ENCODE peak calls at places on chromosomes 5 and 9, in ten cellular contexts. One of them, this sample, is unnamed.

GRCh38 chr5:123585871-123586270 is 73.9 kb downstream of the CSNK1G3 start:
- DNase-seq in EH: no peak
- DNase-seq in NCI-H446 treated with DMSO at 0.1 percent for 48 hours: no peak
- DNase-seq in A549: no peak
- DNase-seq in Calu3: no peak
- DNase-seq in NCI-H2081: no peak
- DNase-seq in amniotic stem cell: no peak
- DNase-seq in neural crest cell: no peak
- DNase-seq in activated T-cell treated with anti-CD3 and anti-CD28 coated beads, Interleukin-2, amount 50 U/mL, for 4 hours: no peak
- DNase-seq in iris pigment epithelial cell: peak
- DNase-seq in this sample: no peak

GRCh38 chr5:80193421-80193820 is 62.4 kb downstream of the SERINC5 start:
- DNase-seq in EH: no peak
- DNase-seq in NCI-H446 treated with DMSO at 0.1 percent for 48 hours: no peak
- DNase-seq in A549: no peak
- DNase-seq in Calu3: no peak
- DNase-seq in NCI-H2081: peak
- DNase-seq in amniotic stem cell: no peak
- DNase-seq in neural crest cell: no peak
- DNase-seq in activated T-cell treated with anti-CD3 and anti-CD28 coated beads, Interleukin-2, amount 50 U/mL, for 4 hours: no peak
- DNase-seq in iris pigment epithelial cell: no peak
- DNase-seq in this sample: no peak

GRCh38 chr5:65799857-65800256 is 77.9 kb downstream of the NLN start:
- DNase-seq in EH: no peak
- DNase-seq in NCI-H446 treated with DMSO at 0.1 percent for 48 hours: no peak
- DNase-seq in A549: no peak
- DNase-seq in Calu3: no peak
- DNase-seq in NCI-H2081: no peak
- DNase-seq in amniotic stem cell: no peak
- DNase-seq in neural crest cell: no peak
- DNase-seq in activated T-cell treated with anti-CD3 and anti-CD28 coated beads, Interleukin-2, amount 50 U/mL, for 4 hours: no peak
- DNase-seq in iris pigment epithelial cell: no peak
- DNase-seq in this sample: no peak

GRCh38 chr9:1804128-1804865 is 210.8 kb upstream of the SMARCA2 start:
- DNase-seq in EH: no peak
- DNase-seq in NCI-H446 treated with DMSO at 0.1 percent for 48 hours: no peak
- DNase-seq in A549: no peak
- DNase-seq in Calu3: no peak
- DNase-seq in NCI-H2081: no peak
- DNase-seq in amniotic stem cell: no peak
- DNase-seq in neural crest cell: no peak
- DNase-seq in activated T-cell treated with anti-CD3 and anti-CD28 coated beads, Interleukin-2, amount 50 U/mL, for 4 hours: no peak
- DNase-seq in iris pigment epithelial cell: no peak
- DNase-seq in this sample: no peak

GRCh38 chr5:109691248-109691574 is 1.5 kb downstream of the MAN2A1 start:
- DNase-seq in EH: no peak
- DNase-seq in NCI-H446 treated with DMSO at 0.1 percent for 48 hours: peak
- DNase-seq in A549: no peak
- DNase-seq in Calu3: no peak
- DNase-seq in NCI-H2081: peak
- DNase-seq in amniotic stem cell: no peak
- DNase-seq in neural crest cell: no peak
- DNase-seq in activated T-cell treated with anti-CD3 and anti-CD28 coated beads, Interleukin-2, amount 50 U/mL, for 4 hours: no peak
- DNase-seq in iris pigment epithelial cell: no peak
- DNase-seq in this sample: no peak

GRCh38 chr9:31736581-31737179 is 647.8 kb upstream of the ACO1 start:
- DNase-seq in EH: no peak
- DNase-seq in NCI-H446 treated with DMSO at 0.1 percent for 48 hours: no peak
- DNase-seq in A549: no peak
- DNase-seq in Calu3: no peak
- DNase-seq in NCI-H2081: peak
- DNase-seq in amniotic stem cell: no peak
- DNase-seq in neural crest cell: no peak
- DNase-seq in activated T-cell treated with anti-CD3 and anti-CD28 coated beads, Interleukin-2, amount 50 U/mL, for 4 hours: no peak
- DNase-seq in iris pigment epithelial cell: no peak
- DNase-seq in this sample: no peak

GRCh38 chr5:146130440-146131045 is 25.2 kb upstream of the PLAC8L1 start:
- DNase-seq in EH: peak
- DNase-seq in NCI-H446 treated with DMSO at 0.1 percent for 48 hours: no peak
- DNase-seq in A549: no peak
- DNase-seq in Calu3: no peak
- DNase-seq in NCI-H2081: peak
- DNase-seq in amniotic stem cell: no peak
- DNase-seq in neural crest cell: no peak
- DNase-seq in activated T-cell treated with anti-CD3 and anti-CD28 coated beads, Interleukin-2, amount 50 U/mL, for 4 hours: no peak
- DNase-seq in iris pigment epithelial cell: peak
- DNase-seq in this sample: no peak

GRCh38 chr5:36965179-36965578 is 88.6 kb downstream of the NIPBL start:
- DNase-seq in EH: no peak
- DNase-seq in NCI-H446 treated with DMSO at 0.1 percent for 48 hours: no peak
- DNase-seq in A549: no peak
- DNase-seq in Calu3: no peak
- DNase-seq in NCI-H2081: no peak
- DNase-seq in amniotic stem cell: no peak
- DNase-seq in neural crest cell: no peak
- DNase-seq in activated T-cell treated with anti-CD3 and anti-CD28 coated beads, Interleukin-2, amount 50 U/mL, for 4 hours: no peak
- DNase-seq in iris pigment epithelial cell: no peak
- DNase-seq in this sample: no peak

GRCh38 chr5:17441351-17441750 is 56.7 kb upstream of the TAF11L2 start:
- DNase-seq in EH: peak
- DNase-seq in NCI-H446 treated with DMSO at 0.1 percent for 48 hours: no peak
- DNase-seq in A549: no peak
- DNase-seq in Calu3: no peak
- DNase-seq in NCI-H2081: no peak
- DNase-seq in amniotic stem cell: peak
- DNase-seq in neural crest cell: no peak
- DNase-seq in activated T-cell treated with anti-CD3 and anti-CD28 coated beads, Interleukin-2, amount 50 U/mL, for 4 hours: no peak
- DNase-seq in iris pigment epithelial cell: peak
- DNase-seq in this sample: peak

GRCh38 chr5:173675287-173675996 is 59.0 kb upstream of the BOD1 start:
- DNase-seq in EH: no peak
- DNase-seq in NCI-H446 treated with DMSO at 0.1 percent for 48 hours: no peak
- DNase-seq in A549: no peak
- DNase-seq in Calu3: no peak
- DNase-seq in NCI-H2081: no peak
- DNase-seq in amniotic stem cell: no peak
- DNase-seq in neural crest cell: no peak
- DNase-seq in activated T-cell treated with anti-CD3 and anti-CD28 coated beads, Interleukin-2, amount 50 U/mL, for 4 hours: no peak
- DNase-seq in iris pigment epithelial cell: no peak
- DNase-seq in this sample: no peak

GRCh38 chr5:139402561-139403158 is 1.2 kb downstream of the SPATA24 start:
- DNase-seq in EH: peak
- DNase-seq in NCI-H446 treated with DMSO at 0.1 percent for 48 hours: no peak
- DNase-seq in A549: peak
- DNase-seq in Calu3: peak
- DNase-seq in NCI-H2081: no peak
- DNase-seq in amniotic stem cell: no peak
- DNase-seq in neural crest cell: no peak
- DNase-seq in activated T-cell treated with anti-CD3 and anti-CD28 coated beads, Interleukin-2, amount 50 U/mL, for 4 hours: no peak
- DNase-seq in iris pigment epithelial cell: no peak
- DNase-seq in this sample: no peak

GRCh38 chr5:133425183-133425582 is 187.2 kb downstream of the FSTL4 start:
- DNase-seq in EH: no peak
- DNase-seq in NCI-H446 treated with DMSO at 0.1 percent for 48 hours: no peak
- DNase-seq in A549: no peak
- DNase-seq in Calu3: no peak
- DNase-seq in NCI-H2081: peak
- DNase-seq in amniotic stem cell: no peak
- DNase-seq in neural crest cell: no peak
- DNase-seq in activated T-cell treated with anti-CD3 and anti-CD28 coated beads, Interleukin-2, amount 50 U/mL, for 4 hours: no peak
- DNase-seq in iris pigment epithelial cell: no peak
- DNase-seq in this sample: no peak

GRCh38 chr9:108244676-108245075 is 611.1 kb downstream of the ACTL7B start:
- DNase-seq in EH: no peak
- DNase-seq in NCI-H446 treated with DMSO at 0.1 percent for 48 hours: no peak
- DNase-seq in A549: no peak
- DNase-seq in Calu3: no peak
- DNase-seq in NCI-H2081: no peak
- DNase-seq in amniotic stem cell: no peak
- DNase-seq in neural crest cell: no peak
- DNase-seq in activated T-cell treated with anti-CD3 and anti-CD28 coated beads, Interleukin-2, amount 50 U/mL, for 4 hours: no peak
- DNase-seq in iris pigment epithelial cell: no peak
- DNase-seq in this sample: no peak

GRCh38 chr5:172926008-172926523 is 33.2 kb upstream of the RPL26L1 start:
- DNase-seq in EH: no peak
- DNase-seq in NCI-H446 treated with DMSO at 0.1 percent for 48 hours: no peak
- DNase-seq in A549: no peak
- DNase-seq in Calu3: no peak
- DNase-seq in NCI-H2081: no peak
- DNase-seq in amniotic stem cell: no peak
- DNase-seq in neural crest cell: no peak
- DNase-seq in activated T-cell treated with anti-CD3 and anti-CD28 coated beads, Interleukin-2, amount 50 U/mL, for 4 hours: no peak
- DNase-seq in iris pigment epithelial cell: no peak
- DNase-seq in this sample: no peak

GRCh38 chr5:169717298-169717697 is 80.2 kb downstream of the DOCK2 start:
- DNase-seq in EH: peak
- DNase-seq in NCI-H446 treated with DMSO at 0.1 percent for 48 hours: no peak
- DNase-seq in A549: no peak
- DNase-seq in Calu3: no peak
- DNase-seq in NCI-H2081: no peak
- DNase-seq in amniotic stem cell: no peak
- DNase-seq in neural crest cell: no peak
- DNase-seq in activated T-cell treated with anti-CD3 and anti-CD28 coated beads, Interleukin-2, amount 50 U/mL, for 4 hours: no peak
- DNase-seq in iris pigment epithelial cell: peak
- DNase-seq in this sample: no peak

GRCh38 chr5:132751444-132751843 is 4.2 kb downstream of the CCNI2 start:
- DNase-seq in EH: no peak
- DNase-seq in NCI-H446 treated with DMSO at 0.1 percent for 48 hours: no peak
- DNase-seq in A549: no peak
- DNase-seq in Calu3: no peak
- DNase-seq in NCI-H2081: no peak
- DNase-seq in amniotic stem cell: no peak
- DNase-seq in neural crest cell: no peak
- DNase-seq in activated T-cell treated with anti-CD3 and anti-CD28 coated beads, Interleukin-2, amount 50 U/mL, for 4 hours: no peak
- DNase-seq in iris pigment epithelial cell: peak
- DNase-seq in this sample: no peak

GRCh38 chr9:105663914-105664313 is 1.7 kb downstream of the TAL2 start:
- DNase-seq in EH: no peak
- DNase-seq in NCI-H446 treated with DMSO at 0.1 percent for 48 hours: no peak
- DNase-seq in A549: no peak
- DNase-seq in Calu3: no peak
- DNase-seq in NCI-H2081: no peak
- DNase-seq in amniotic stem cell: no peak
- DNase-seq in neural crest cell: no peak
- DNase-seq in activated T-cell treated with anti-CD3 and anti-CD28 coated beads, Interleukin-2, amount 50 U/mL, for 4 hours: no peak
- DNase-seq in iris pigment epithelial cell: no peak
- DNase-seq in this sample: no peak

GRCh38 chr9:89542461-89543021 is 44.6 kb upstream of the SEMA4D start:
- DNase-seq in EH: peak
- DNase-seq in NCI-H446 treated with DMSO at 0.1 percent for 48 hours: no peak
- DNase-seq in A549: no peak
- DNase-seq in Calu3: no peak
- DNase-seq in NCI-H2081: no peak
- DNase-seq in amniotic stem cell: no peak
- DNase-seq in neural crest cell: no peak
- DNase-seq in activated T-cell treated with anti-CD3 and anti-CD28 coated beads, Interleukin-2, amount 50 U/mL, for 4 hours: no peak
- DNase-seq in iris pigment epithelial cell: no peak
- DNase-seq in this sample: no peak

GRCh38 chr5:13994606-13995336 is 50.3 kb upstream of the DNAH5 start:
- DNase-seq in EH: peak
- DNase-seq in NCI-H446 treated with DMSO at 0.1 percent for 48 hours: no peak
- DNase-seq in A549: no peak
- DNase-seq in Calu3: no peak
- DNase-seq in NCI-H2081: peak
- DNase-seq in amniotic stem cell: no peak
- DNase-seq in neural crest cell: no peak
- DNase-seq in activated T-cell treated with anti-CD3 and anti-CD28 coated beads, Interleukin-2, amount 50 U/mL, for 4 hours: no peak
- DNase-seq in iris pigment epithelial cell: no peak
- DNase-seq in this sample: no peak

GRCh38 chr5:59020611-59021285 is 437.9 kb downstream of the RAB3C start:
- DNase-seq in EH: no peak
- DNase-seq in NCI-H446 treated with DMSO at 0.1 percent for 48 hours: no peak
- DNase-seq in A549: no peak
- DNase-seq in Calu3: no peak
- DNase-seq in NCI-H2081: no peak
- DNase-seq in amniotic stem cell: no peak
- DNase-seq in neural crest cell: no peak
- DNase-seq in activated T-cell treated with anti-CD3 and anti-CD28 coated beads, Interleukin-2, amount 50 U/mL, for 4 hours: peak
- DNase-seq in iris pigment epithelial cell: peak
- DNase-seq in this sample: no peak

GRCh38 chr5:150656191-150657132 is 4.6 kb upstream of the MYOZ3 start:
- DNase-seq in EH: peak
- DNase-seq in NCI-H446 treated with DMSO at 0.1 percent for 48 hours: peak
- DNase-seq in A549: peak
- DNase-seq in Calu3: peak
- DNase-seq in NCI-H2081: peak
- DNase-seq in amniotic stem cell: no peak
- DNase-seq in neural crest cell: peak
- DNase-seq in activated T-cell treated with anti-CD3 and anti-CD28 coated beads, Interleukin-2, amount 50 U/mL, for 4 hours: peak
- DNase-seq in iris pigment epithelial cell: no peak
- DNase-seq in this sample: no peak

GRCh38 chr5:158538506-158539074 is 561.1 kb downstream of the EBF1 start:
- DNase-seq in EH: no peak
- DNase-seq in NCI-H446 treated with DMSO at 0.1 percent for 48 hours: no peak
- DNase-seq in A549: no peak
- DNase-seq in Calu3: no peak
- DNase-seq in NCI-H2081: no peak
- DNase-seq in amniotic stem cell: no peak
- DNase-seq in neural crest cell: no peak
- DNase-seq in activated T-cell treated with anti-CD3 and anti-CD28 coated beads, Interleukin-2, amount 50 U/mL, for 4 hours: no peak
- DNase-seq in iris pigment epithelial cell: no peak
- DNase-seq in this sample: no peak

GRCh38 chr9:20378851-20379250 is 243.4 kb downstream of the MLLT3 start:
- DNase-seq in EH: no peak
- DNase-seq in NCI-H446 treated with DMSO at 0.1 percent for 48 hours: no peak
- DNase-seq in A549: no peak
- DNase-seq in Calu3: no peak
- DNase-seq in NCI-H2081: no peak
- DNase-seq in amniotic stem cell: no peak
- DNase-seq in neural crest cell: no peak
- DNase-seq in activated T-cell treated with anti-CD3 and anti-CD28 coated beads, Interleukin-2, amount 50 U/mL, for 4 hours: no peak
- DNase-seq in iris pigment epithelial cell: no peak
- DNase-seq in this sample: no peak

GRCh38 chr9:120892748-120893584 is 16.0 kb upstream of the PHF19 start:
- DNase-seq in EH: peak
- DNase-seq in NCI-H446 treated with DMSO at 0.1 percent for 48 hours: no peak
- DNase-seq in A549: no peak
- DNase-seq in Calu3: no peak
- DNase-seq in NCI-H2081: peak
- DNase-seq in amniotic stem cell: no peak
- DNase-seq in neural crest cell: no peak
- DNase-seq in activated T-cell treated with anti-CD3 and anti-CD28 coated beads, Interleukin-2, amount 50 U/mL, for 4 hours: peak
- DNase-seq in iris pigment epithelial cell: peak
- DNase-seq in this sample: peak

GRCh38 chr9:87479801-87480201 is 17.9 kb upstream of the DAPK1 start:
- DNase-seq in EH: peak
- DNase-seq in NCI-H446 treated with DMSO at 0.1 percent for 48 hours: no peak
- DNase-seq in A549: no peak
- DNase-seq in Calu3: peak
- DNase-seq in NCI-H2081: no peak
- DNase-seq in amniotic stem cell: no peak
- DNase-seq in neural crest cell: no peak
- DNase-seq in activated T-cell treated with anti-CD3 and anti-CD28 coated beads, Interleukin-2, amount 50 U/mL, for 4 hours: no peak
- DNase-seq in iris pigment epithelial cell: peak
- DNase-seq in this sample: peak

GRCh38 chr9:135847833-135848232 is 59.5 kb downstream of the CAMSAP1 start:
- DNase-seq in EH: no peak
- DNase-seq in NCI-H446 treated with DMSO at 0.1 percent for 48 hours: no peak
- DNase-seq in A549: no peak
- DNase-seq in Calu3: no peak
- DNase-seq in NCI-H2081: no peak
- DNase-seq in amniotic stem cell: no peak
- DNase-seq in neural crest cell: no peak
- DNase-seq in activated T-cell treated with anti-CD3 and anti-CD28 coated beads, Interleukin-2, amount 50 U/mL, for 4 hours: no peak
- DNase-seq in iris pigment epithelial cell: no peak
- DNase-seq in this sample: no peak

GRCh38 chr5:36796171-36796570 is 80.4 kb upstream of the NIPBL start:
- DNase-seq in EH: peak
- DNase-seq in NCI-H446 treated with DMSO at 0.1 percent for 48 hours: no peak
- DNase-seq in A549: no peak
- DNase-seq in Calu3: no peak
- DNase-seq in NCI-H2081: no peak
- DNase-seq in amniotic stem cell: no peak
- DNase-seq in neural crest cell: no peak
- DNase-seq in activated T-cell treated with anti-CD3 and anti-CD28 coated beads, Interleukin-2, amount 50 U/mL, for 4 hours: no peak
- DNase-seq in iris pigment epithelial cell: no peak
- DNase-seq in this sample: no peak

GRCh38 chr5:84437673-84438315 is 53.1 kb upstream of the EDIL3 start:
- DNase-seq in EH: peak
- DNase-seq in NCI-H446 treated with DMSO at 0.1 percent for 48 hours: no peak
- DNase-seq in A549: no peak
- DNase-seq in Calu3: peak
- DNase-seq in NCI-H2081: no peak
- DNase-seq in amniotic stem cell: peak
- DNase-seq in neural crest cell: no peak
- DNase-seq in activated T-cell treated with anti-CD3 and anti-CD28 coated beads, Interleukin-2, amount 50 U/mL, for 4 hours: no peak
- DNase-seq in iris pigment epithelial cell: peak
- DNase-seq in this sample: peak